ENCODE peak calls at places on chromosomes 12 and 14, in eight cellular contexts. F is activated CD4-positive, alpha-beta T cell treated with anti-CD3 and anti-CD28 coated beads, Interleukin-2, amount 10 ng/mL, durations not matched to agents 7 days and 5 days; T is anterior cingulate cortex; Z is CD4-positive, alpha-beta memory T cell; U is activated gamma-delta T cell treated with Interleukin-2 at 50 U/mL for 16 hours; A is LoVo; Q is stimulated activated CD4-positive, alpha-beta T cell treated with anti-CD3 and anti-CD28 coated beads, Interleukin-2, amount 100 ng/mL, for 24 hours; N is SW 1271. J is an unnamed sample.

GRCh38 chr14:56199095-56199975 is 81.1 kb downstream of the PELI2 start:
- DNase-seq in U (no peak), Z (no peak), A (no peak), Q (no peak), F (no peak), N (no peak), T (no peak), J (no peak)

GRCh38 chr14:62103497-62103896 is 341.3 kb downstream of the SNAPC1 start:
- DNase-seq in Q (no peak), F (no peak), T (no peak), N (no peak), A (no peak), U (no peak), Z (no peak), J (no peak)

GRCh38 chr14:19743256-19743655 is at the start of gene OR4Q3:
- DNase-seq in T (no peak), Z (no peak), Q (no peak), F (no peak), A (no peak), U (no peak), N (no peak), J (no peak)

GRCh38 chr12:4270670-4271432 is 2.7 kb upstream of the CCND2 start:
- DNase-seq in Z (peak), U (peak), A (peak), N (no peak), Q (peak), T (no peak), F (peak), J (peak)

GRCh38 chr12:21827135-21827534 is 52.6 kb upstream of the KCNJ8 start:
- DNase-seq in A (no peak), F (no peak), Z (no peak), T (no peak), Q (no peak), N (no peak), U (no peak), J (no peak)

GRCh38 chr12:77710209-77710608 is 120.5 kb upstream of the NAV3 start:
- DNase-seq in A (no peak), N (no peak), Q (no peak), T (no peak), F (no peak), U (no peak), Z (no peak), J (no peak)

GRCh38 chr12:68163546-68164210 is 4.1 kb upstream of the IFNG start:
- DNase-seq in Z (no peak), T (no peak), A (no peak), F (no peak), U (no peak), N (no peak), Q (peak), J (no peak)

GRCh38 chr12:92002673-92003382 is 142.8 kb downstream of the BTG1 start:
- DNase-seq in A (no peak), T (no peak), F (no peak), Q (no peak), Z (no peak), N (no peak), U (no peak), J (no peak)

GRCh38 chr12:6285532-6286306 is 24.8 kb upstream of the PLEKHG6 start:
- DNase-seq in N (no peak), F (no peak), Z (no peak), A (no peak), Q (no peak), T (no peak), U (no peak), J (no peak)

GRCh38 chr14:50067723-50068495 is 48.5 kb downstream of the VCPKMT start:
- DNase-seq in T (no peak), U (no peak), Q (peak), N (no peak), Z (no peak), F (no peak), A (peak), J (no peak)

GRCh38 chr14:101857226-101857625 is 95.7 kb downstream of the PPP2R5C start:
- DNase-seq in U (no peak), Z (no peak), Q (peak), A (no peak), T (no peak), N (no peak), F (no peak), J (no peak)

GRCh38 chr12:5723711-5724252 is 221.3 kb downstream of the ANO2 start:
- DNase-seq in U (no peak), A (no peak), Q (no peak), N (no peak), Z (no peak), T (no peak), F (no peak), J (no peak)

GRCh38 chr12:39443704-39444234 is 849 bp upstream of the KIF21A start:
- DNase-seq in N (no peak), F (no peak), Z (no peak), Q (no peak), U (no peak), T (no peak), A (no peak), J (no peak)

GRCh38 chr14:33307691-33308369 is 369.2 kb downstream of the NPAS3 start:
- DNase-seq in Z (no peak), Q (no peak), U (no peak), F (no peak), T (peak), N (no peak), A (no peak), J (no peak)

GRCh38 chr14:36672095-36672494 is 10.4 kb downstream of the PAX9 start:
- DNase-seq in T (no peak), F (no peak), N (no peak), A (no peak), U (no peak), Q (no peak), Z (no peak), J (no peak)

GRCh38 chr12:101909646-101910045 is 32.3 kb downstream of the DRAM1 start:
- DNase-seq in F (no peak), U (no peak), Q (no peak), Z (no peak), T (no peak), A (no peak), N (no peak), J (no peak)

GRCh38 chr12:109302358-109302757 is 6.7 kb downstream of the FOXN4 start:
- DNase-seq in Z (no peak), N (no peak), Q (no peak), U (no peak), A (no peak), F (no peak), T (no peak), J (no peak)

GRCh38 chr14:74638970-74639369 is 26.9 kb upstream of the LTBP2 start:
- DNase-seq in N (no peak), F (no peak), Q (no peak), Z (no peak), U (no peak), A (no peak), T (no peak), J (no peak)

GRCh38 chr12:15629108-15629507 is 160.1 kb downstream of the EPS8 start:
- DNase-seq in U (no peak), Q (no peak), F (no peak), Z (no peak), T (no peak), N (peak), A (peak), J (no peak)

GRCh38 chr12:114245555-114245954 is 160.4 kb downstream of the TBX5 start:
- DNase-seq in U (no peak), A (no peak), Z (no peak), T (no peak), F (no peak), Q (no peak), N (no peak), J (no peak)

GRCh38 chr12:6905414-6906040 is 905 bp downstream of the LRRC23 start:
- DNase-seq in Z (no peak), A (no peak), U (no peak), F (no peak), Q (no peak), N (no peak), T (no peak), J (no peak)

GRCh38 chr12:116142936-116143882 is 134.3 kb downstream of the MED13L start:
- DNase-seq in Z (no peak), F (no peak), U (no peak), T (no peak), A (no peak), Q (no peak), N (peak), J (no peak)

GRCh38 chr12:97283297-97283696 is 179.3 kb upstream of the RMST start:
- DNase-seq in F (no peak), A (no peak), T (no peak), Z (no peak), Q (no peak), U (no peak), N (no peak), J (no peak)

GRCh38 chr14:37778135-37778943 is 182.9 kb downstream of the TTC6 start:
- DNase-seq in Q (no peak), A (no peak), U (no peak), T (no peak), N (no peak), F (no peak), Z (peak), J (no peak)

GRCh38 chr12:125687820-125688219 is 622.6 kb downstream of the AACS start:
- DNase-seq in N (no peak), A (no peak), U (no peak), T (no peak), F (no peak), Z (no peak), Q (no peak), J (no peak)